ENCODE peak calls at places on chromosomes 16 and 17, in nine cellular contexts. C is thoracic aorta; N is heart right ventricle; P is HAP-1; Q is uterus; I is CD4-positive, CD25-positive, alpha-beta regulatory T cell; H is body of pancreas; S is spleen; E is adrenal gland. W is an unnamed sample. For H3K9me3, the result is how much of the 10 kb centered on the place peaks cover.

GRCh38 chr16:80303691-80304090 is 237.1 kb upstream of the DYNLRB2 start:
- DNase-seq in C (no peak), N (no peak), P (no peak), Q (no peak), I (no peak), H (no peak), S (no peak), E (no peak), W (no peak)

GRCh38 chr17:30808785-30809286 is 15.7 kb downstream of the CRLF3 start:
- DNase-seq in C (no peak), N (no peak), P (no peak), Q (no peak), I (peak), H (no peak), S (no peak), E (no peak), W (no peak)

GRCh38 chr17:17785407-17785806 is 51.4 kb downstream of the SREBF1 start:
- DNase-seq in C (no peak), N (no peak), P (no peak), Q (no peak), I (no peak), H (peak), S (no peak), E (peak), W (no peak)

GRCh38 chr17:75822119-75822799 is 21.9 kb downstream of the UNC13D start:
- DNase-seq in C (no peak), N (no peak), P (no peak), Q (peak), I (no peak), H (peak), S (no peak), E (peak), W (peak)

GRCh38 chr16:84514874-84515835 is 10.7 kb upstream of the MEAK7 start:
- DNase-seq in C (no peak), N (no peak), P (no peak), Q (no peak), I (peak), H (no peak), S (peak), E (no peak), W (no peak)

GRCh38 chr17:50506298-50506697 is 1.9 kb upstream of the MYCBPAP start:
- DNase-seq in C (no peak), N (no peak), P (no peak), Q (no peak), I (no peak), H (no peak), S (peak), E (no peak), W (no peak)

GRCh38 chr17:64492481-64493109 is 4.3 kb downstream of the POLG2 start:
- DNase-seq in C (no peak), N (no peak), P (no peak), Q (no peak), I (peak), H (no peak), S (no peak), E (no peak), W (no peak)

GRCh38 chr16:87350681-87351319 is 32.8 kb downstream of the FBXO31 start:
- DNase-seq in C (no peak), N (no peak), P (no peak), Q (no peak), I (no peak), H (no peak), S (no peak), E (peak), W (peak)

GRCh38 chr17:45101883-45102811 is 30.2 kb downstream of the PLCD3 start:
- DNase-seq in C (no peak), N (no peak), P (no peak), Q (no peak), I (no peak), H (no peak), S (no peak), E (peak), W (no peak)

GRCh38 chr17:35486920-35487727 is 38.6 kb upstream of the SLFN13 start:
- DNase-seq in C (no peak), N (peak), P (no peak), Q (peak), I (peak), H (peak), S (peak), E (peak), W (no peak)

GRCh38 chr17:46154151-46154816 is 38.9 kb downstream of the KANSL1 start:
- DNase-seq in C (no peak), N (no peak), P (no peak), Q (no peak), I (no peak), H (no peak), S (no peak), E (no peak), W (no peak)

GRCh38 chr17:28293994-28294393 is 25.0 kb upstream of the TMEM97 start:
- DNase-seq in C (no peak), N (no peak), P (no peak), Q (no peak), I (no peak), H (no peak), S (no peak), E (no peak), W (no peak)

GRCh38 chr16:46896314-46896968 is 12.3 kb downstream of the GPT2 start:
- DNase-seq in C (no peak), N (peak), P (no peak), Q (no peak), I (no peak), H (no peak), S (peak), E (no peak), W (no peak)

GRCh38 chr16:17369441-17369951 is 101.3 kb downstream of the XYLT1 start:
- DNase-seq in C (no peak), N (peak), P (no peak), Q (peak), I (peak), H (no peak), S (peak), E (peak), W (no peak)

GRCh38 chr16:68517606-68518161 is 21.4 kb upstream of the ZFP90 start:
- DNase-seq in C (no peak), N (no peak), P (no peak), Q (no peak), I (no peak), H (no peak), S (peak), E (no peak), W (peak)

GRCh38 chr16:67546761-67547422 is 15.4 kb upstream of the CTCF start:
- DNase-seq in C (no peak), N (peak), P (peak), Q (peak), I (peak), H (peak), S (peak), E (peak), W (peak)

GRCh38 chr16:59632266-59632855 is 898.2 kb upstream of the GOT2 start:
- DNase-seq in C (no peak), N (no peak), P (no peak), Q (no peak), I (no peak), H (no peak), S (no peak), E (peak), W (no peak)

GRCh38 chr16:84048306-84048705 is 5.7 kb upstream of the SLC38A8 start:
- DNase-seq in C (no peak), N (no peak), P (no peak), Q (no peak), I (no peak), H (peak), S (peak), E (no peak), W (no peak)

GRCh38 chr16:81861503-81861902 is 82.4 kb downstream of the PLCG2 start:
- DNase-seq in C (no peak), N (no peak), P (no peak), Q (no peak), I (no peak), H (no peak), S (no peak), E (no peak), W (no peak)

GRCh38 chr16:12458591-12459400 is 344.9 kb downstream of the CPPED1 start:
- DNase-seq in C (no peak), N (no peak), P (no peak), Q (no peak), I (peak), H (no peak), S (peak), E (peak), W (no peak)

GRCh38 chr16:86951831-86952598 is 365.2 kb downstream of the C16orf95 start:
- DNase-seq in C (no peak), N (no peak), P (no peak), Q (no peak), I (no peak), H (no peak), S (no peak), E (no peak), W (no peak)

GRCh38 chr17:10224592-10225195 is 26.3 kb upstream of the GAS7 start:
- DNase-seq in C (no peak), N (no peak), P (no peak), Q (no peak), I (no peak), H (no peak), S (no peak), E (no peak), W (no peak)

GRCh38 chr16:57367111-57367752 is 5.1 kb upstream of the CX3CL1 start:
- DNase-seq in C (no peak), N (no peak), P (no peak), Q (no peak), I (no peak), H (peak), S (peak), E (no peak), W (no peak)

GRCh38 chr17:4539576-4540223 is 15.5 kb downstream of the MYBBP1A start:
- DNase-seq in C (no peak), N (no peak), P (no peak), Q (no peak), I (no peak), H (no peak), S (no peak), E (no peak), W (no peak)

GRCh38 chr16:586645-587590 is 2.9 kb upstream of the RAB40C start:
- DNase-seq in C (no peak), N (no peak), P (no peak), Q (no peak), I (no peak), H (peak), S (peak), E (peak), W (no peak)

GRCh38 chr16:46562979-46563378 is 58.2 kb downstream of the SHCBP1 start:
- DNase-seq in C (no peak), N (no peak), P (no peak), Q (no peak), I (no peak), H (no peak), S (no peak), E (no peak), W (no peak)

GRCh38 chr16:2019500-2019899 is at the start of gene NPW:
- DNase-seq in C (no peak), N (no peak), P (no peak), Q (no peak), I (no peak), H (no peak), S (peak), E (no peak), W (peak)

GRCh38 chr16:77674888-77675287 is 47.4 kb upstream of the NUDT7 start:
- DNase-seq in C (no peak), N (no peak), P (no peak), Q (no peak), I (no peak), H (no peak), S (no peak), E (no peak), W (no peak)

GRCh38 chr17:69228576-69228975 is at the start of gene ABCA10:
- DNase-seq in C (no peak), N (no peak), P (no peak), Q (no peak), I (no peak), H (no peak), S (no peak), E (no peak), W (no peak)

GRCh38 chr17:51869387-51869786 is 289.1 kb downstream of the CA10 start:
- DNase-seq in C (no peak), N (no peak), P (no peak), Q (no peak), I (no peak), H (no peak), S (no peak), E (no peak), W (no peak)

GRCh38 chr17:14032234-14032633 is 37.1 kb upstream of the COX10 start:
- DNase-seq in C (no peak), N (no peak), P (no peak), Q (no peak), I (no peak), H (no peak), S (no peak), E (no peak), W (no peak)
- H3K9me3 ChIP-seq in C (under half), N (under half), P (under half), Q (under half), I (under half), H (under half), S (under half), E (under half), W (under half)

DNA sequence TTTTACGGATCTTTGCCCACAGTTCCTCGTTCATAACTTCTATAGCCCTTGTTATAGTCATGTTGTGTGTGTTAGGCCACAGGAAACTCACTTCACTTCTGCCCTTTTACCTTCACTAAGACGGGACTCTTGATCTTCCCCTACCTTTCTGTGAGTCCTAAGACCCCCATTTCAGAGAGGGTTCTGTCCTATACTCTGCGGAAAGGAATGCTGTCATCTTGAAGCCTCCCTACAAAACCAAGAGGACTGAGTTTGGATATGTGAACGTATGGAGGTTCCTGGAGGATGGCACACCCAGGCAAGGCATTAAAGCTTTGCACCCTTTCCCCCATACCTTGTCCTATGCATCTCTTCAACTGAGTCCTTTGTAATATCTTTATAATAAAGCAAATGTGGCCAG is 3.7 kb downstream of the UBB start:
- DNase-seq in C (no peak), N (no peak), P (no peak), Q (no peak), I (no peak), H (no peak), S (no peak), E (no peak), W (no peak)
- H3K4me3 ChIP-seq in C (no peak), N (no peak), P (no peak), Q (no peak), I (no peak), H (no peak), S (no peak), E (no peak), W (no peak)

GRCh38 chr17:82948081-82948511 is 108.3 kb upstream of the ZNF750 start:
- DNase-seq in C (no peak), N (no peak), P (no peak), Q (peak), I (no peak), H (no peak), S (peak), E (no peak), W (no peak)

GRCh38 chr17:82949361-82949760 is 109.5 kb upstream of the ZNF750 start:
- DNase-seq in C (no peak), N (no peak), P (no peak), Q (peak), I (no peak), H (no peak), S (peak), E (no peak), W (no peak)

GRCh38 chr17:82948957-82949356 is 109.1 kb upstream of the ZNF750 start:
- DNase-seq in C (no peak), N (no peak), P (no peak), Q (no peak), I (no peak), H (no peak), S (no peak), E (no peak), W (no peak)

GRCh38 chr17:82946081-82946480 is 106.3 kb upstream of the ZNF750 start:
- DNase-seq in C (no peak), N (no peak), P (no peak), Q (no peak), I (no peak), H (no peak), S (no peak), E (no peak), W (no peak)

DNA sequence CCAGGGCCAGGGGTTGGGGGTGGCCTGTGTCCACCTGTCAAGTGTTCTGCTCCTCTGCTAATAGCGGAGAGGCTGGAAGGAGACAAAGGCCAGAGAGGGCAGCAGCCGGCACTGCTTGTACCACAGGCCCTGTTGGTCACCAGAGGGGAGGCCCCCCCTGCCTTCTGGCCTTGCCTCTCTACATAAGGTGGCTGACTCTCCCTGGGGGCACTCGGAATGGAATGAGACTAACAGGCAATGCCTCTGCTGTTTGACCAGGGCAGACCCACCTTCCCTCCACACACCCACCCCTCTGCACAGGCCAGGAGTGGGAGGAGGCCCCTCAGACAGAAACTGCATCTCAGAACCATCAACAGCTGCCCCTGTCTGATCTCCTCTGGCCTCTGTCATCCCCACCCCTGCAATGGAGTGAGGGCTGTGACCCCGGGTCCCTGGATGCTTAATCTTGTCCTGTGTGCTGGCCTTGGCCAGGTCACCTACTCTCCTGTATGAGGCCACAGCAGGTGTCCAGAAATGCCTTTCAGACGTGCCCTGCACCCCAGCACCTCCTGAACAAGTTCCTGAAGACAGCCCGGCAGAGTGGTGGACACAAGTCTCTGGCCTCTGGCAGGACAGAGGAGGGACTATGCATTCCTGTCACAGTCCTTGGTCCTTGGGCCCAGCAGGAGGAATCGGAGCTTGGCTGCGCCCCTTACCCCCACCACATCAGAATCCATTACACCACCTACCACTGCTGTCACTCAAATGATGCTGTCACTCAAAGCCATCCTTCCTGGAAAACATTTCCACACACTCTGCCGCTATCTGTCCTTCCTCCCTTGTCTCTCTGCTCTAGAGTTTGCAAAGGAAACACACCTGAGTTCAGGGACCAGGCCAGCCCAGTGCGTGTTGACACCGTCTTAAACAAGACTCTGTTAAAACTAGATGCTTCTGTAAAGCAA is 107.5 kb upstream of the ZNF750 start:
- DNase-seq in C (no peak), N (no peak), P (no peak), Q (peak), I (no peak), H (no peak), S (peak), E (no peak), W (no peak)
- H3K9me3 ChIP-seq in C (under half), N (under half), P (under half), Q (under half), I (under half), H (under half), S (half or more), E (under half), W (under half)

GRCh38 chr16:35506018-35506897 is 2046.8 kb downstream of the TP53TG3F start:
- DNase-seq in C (no peak), N (no peak), P (no peak), Q (no peak), I (no peak), H (no peak), S (no peak), E (no peak), W (peak)
- H3K4me3 ChIP-seq in C (no peak), N (no peak), P (no peak), Q (no peak), I (no peak), H (no peak), S (no peak), E (no peak), W (peak)

DNA sequence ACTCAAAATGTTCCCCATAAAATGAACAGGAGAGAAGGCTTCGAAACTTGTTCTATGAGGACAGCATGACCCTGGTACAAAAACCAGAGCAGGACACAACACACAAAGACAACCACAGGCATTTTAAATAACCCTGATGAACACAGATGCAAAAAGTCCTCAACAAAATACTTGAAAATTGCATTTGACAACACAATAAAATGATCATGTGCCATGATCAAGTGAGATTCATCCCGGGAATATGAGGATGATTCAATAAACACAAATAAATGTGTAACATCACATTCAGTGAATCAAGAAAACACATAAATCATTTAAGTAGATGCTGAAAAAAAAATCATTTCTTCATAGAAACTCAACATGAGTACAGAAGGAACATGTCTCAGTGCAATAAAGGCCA is 208.4 kb upstream of the WSB1 start:
- DNase-seq in C (no peak), N (no peak), P (no peak), Q (no peak), I (no peak), H (no peak), S (no peak), E (no peak), W (no peak)
- H3K9me3 ChIP-seq in C (under half), N (under half), P (under half), Q (under half), I (under half), H (under half), S (under half), E (under half), W (under half)

GRCh38 chr16:58501242-58502131 is 1.5 kb downstream of the NDRG4 start:
- DNase-seq in C (no peak), N (no peak), P (no peak), Q (no peak), I (peak), H (peak), S (peak), E (peak), W (peak)

GRCh38 chr16:58500329-58501241 is 642 bp downstream of the NDRG4 start:
- DNase-seq in C (no peak), N (no peak), P (no peak), Q (no peak), I (no peak), H (peak), S (peak), E (peak), W (peak)

GRCh38 chr16:58503166-58503862 is 3.4 kb downstream of the NDRG4 start:
- DNase-seq in C (no peak), N (no peak), P (no peak), Q (no peak), I (no peak), H (no peak), S (peak), E (no peak), W (no peak)

GRCh38 chr16:58503863-58504688 is 4.1 kb downstream of the NDRG4 start:
- DNase-seq in C (no peak), N (no peak), P (no peak), Q (no peak), I (no peak), H (peak), S (peak), E (no peak), W (no peak)

DNA sequence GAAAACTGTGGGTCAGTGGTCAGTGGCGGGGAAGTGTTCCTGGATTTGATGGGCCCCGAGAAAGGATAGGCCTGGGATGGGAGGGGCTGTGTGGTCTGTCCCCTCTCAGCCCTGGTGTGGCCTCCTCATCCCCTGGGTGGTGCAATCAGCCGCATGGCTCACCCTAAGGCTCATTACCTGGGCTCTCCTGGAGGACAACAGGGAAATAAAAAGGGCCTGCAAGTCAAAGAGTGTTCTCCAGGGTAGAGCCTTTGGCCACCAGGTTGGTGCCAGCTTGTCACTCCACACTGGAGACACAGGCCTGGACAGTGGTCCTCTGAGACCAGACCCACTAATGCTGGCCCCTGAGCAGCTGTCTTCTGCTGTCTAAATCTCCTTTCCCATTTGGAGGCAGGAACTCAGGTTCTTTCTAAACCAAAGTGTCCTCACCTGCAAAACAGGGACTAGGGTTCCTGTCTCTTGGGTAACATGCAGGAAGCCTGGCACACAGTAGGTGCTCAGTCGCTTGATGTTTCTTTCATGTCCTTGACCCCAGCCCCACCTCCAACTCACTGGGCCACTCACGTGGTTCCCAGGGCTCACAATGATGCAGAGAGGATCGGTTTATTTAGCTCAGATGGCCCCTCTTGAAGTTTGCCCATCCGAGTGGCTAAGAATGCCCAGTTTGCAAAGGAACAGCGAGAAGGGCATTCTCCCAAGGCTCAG is 2.4 kb downstream of the NDRG4 start:
- DNase-seq in C (no peak), N (no peak), P (no peak), Q (no peak), I (no peak), H (peak), S (peak), E (no peak), W (no peak)
- H3K4me3 ChIP-seq in C (no peak), N (no peak), P (no peak), Q (no peak), I (no peak), H (no peak), S (no peak), E (no peak), W (no peak)

W was measured in BE2C.